ENCODE peak calls at places on chromosome 2, in five cellular contexts. X, G, U, H and B are unnamed samples.

GRCh38 chr2:108825736-108826135 is 39.2 kb downstream of the CCDC138 start:
- DNase-seq in G (peak), U (no peak), H (no peak), X (no peak), B (no peak)

GRCh38 chr2:205717999-205718398 is 35.7 kb downstream of the NRP2 start:
- DNase-seq in G (peak), U (no peak), H (no peak), X (no peak), B (no peak)

GRCh38 chr2:53235836-53236582 is 531.6 kb upstream of the CHAC2 start:
- DNase-seq in G (no peak), X (peak), H (no peak), U (no peak), B (no peak)

GRCh38 chr2:71703981-71704545 is 250.7 kb downstream of the DYSF start:
- DNase-seq in H (no peak), X (no peak), U (no peak), G (no peak), B (no peak)

GRCh38 chr2:42342061-42342794 is 18.8 kb downstream of the COX7A2L start:
- DNase-seq in H (peak), U (no peak), G (peak), X (no peak), B (peak)

GRCh38 chr2:20213651-20214565 is 11.0 kb downstream of the SDC1 start:
- DNase-seq in H (no peak), G (no peak), U (no peak), X (no peak), B (no peak)

GRCh38 chr2:13201924-13202323 is 485.2 kb downstream of the TRIB2 start:
- DNase-seq in H (no peak), G (no peak), X (no peak), U (no peak), B (no peak)

GRCh38 chr2:165778653-165779451 is 15.2 kb downstream of the GALNT3 start:
- DNase-seq in U (no peak), X (no peak), H (no peak), G (peak), B (no peak)

GRCh38 chr2:71615769-71616730 is 162.7 kb downstream of the DYSF start:
- DNase-seq in G (no peak), H (no peak), X (peak), U (peak), B (no peak)

GRCh38 chr2:186274936-186275575 is 211.0 kb upstream of the ZC3H15 start:
- DNase-seq in H (no peak), U (no peak), G (peak), X (no peak), B (no peak)

GRCh38 chr2:150572961-150573395 is 85.5 kb upstream of the RND3 start:
- DNase-seq in U (no peak), H (no peak), X (no peak), G (no peak), B (no peak)

GRCh38 chr2:158797963-158798700 is 3.0 kb downstream of the DAPL1 start:
- DNase-seq in G (no peak), U (no peak), H (no peak), X (no peak), B (no peak)

GRCh38 chr2:240889601-240890560 is 6.1 kb downstream of the MAB21L4 start:
- DNase-seq in H (no peak), U (no peak), X (peak), G (no peak), B (no peak)

GRCh38 chr2:65800998-65801397 is 368.6 kb upstream of the SPRED2 start:
- DNase-seq in G (peak), X (peak), H (no peak), U (peak), B (no peak)
- TF ChIP-seq CTCF in G (no peak), X (peak), H (no peak), U (no peak), B (peak)

DNA sequence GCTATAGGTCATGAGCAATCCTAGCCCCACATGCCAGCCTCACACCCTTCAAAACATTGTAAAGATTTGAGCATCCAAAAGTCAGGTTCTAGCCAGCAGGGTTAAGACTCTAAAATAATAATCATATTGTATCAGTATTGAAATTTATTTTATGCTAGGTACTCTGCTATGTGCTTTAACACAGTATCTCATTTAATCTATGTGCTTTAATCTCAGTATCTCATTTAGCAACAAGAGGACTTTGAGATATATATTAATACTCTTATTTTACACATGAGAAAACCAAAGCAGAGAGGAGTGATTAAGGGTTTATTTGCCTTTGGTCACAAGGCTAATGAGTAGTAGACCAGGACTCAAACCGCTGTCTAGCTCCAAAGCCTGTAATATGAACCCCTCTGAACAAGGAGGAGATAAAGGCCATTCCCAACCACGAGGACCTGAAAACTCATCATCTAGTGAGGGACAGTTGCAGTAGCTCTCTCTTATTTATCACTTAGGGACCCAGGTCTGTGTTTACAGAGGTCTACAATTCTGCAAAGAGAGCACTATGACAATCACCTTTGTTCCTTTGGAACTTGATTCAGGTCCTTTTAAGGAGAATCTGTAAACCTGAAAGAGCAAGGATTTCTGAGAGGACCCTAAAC is 116.5 kb upstream of the SERTAD2 start:
- DNase-seq in U (no peak), X (no peak), G (no peak), H (no peak), B (no peak)
- H3K4me3 ChIP-seq in U (no peak), X (no peak), G (no peak), H (no peak), B (no peak)

GRCh38 chr2:190600293-190601103 is 48.4 kb upstream of the NAB1 start:
- DNase-seq in X (no peak), U (no peak), G (no peak), H (no peak), B (no peak)
- TF ChIP-seq CTCF in X (no peak), U (no peak), G (no peak), H (no peak), B (no peak)

GRCh38 chr2:127086800-127087737 is 19.9 kb downstream of the BIN1 start:
- DNase-seq in X (no peak), G (peak), U (peak), H (peak), B (no peak)
- H3K4me3 ChIP-seq in X (no peak), G (peak), U (peak), H (peak), B (no peak)

DNA sequence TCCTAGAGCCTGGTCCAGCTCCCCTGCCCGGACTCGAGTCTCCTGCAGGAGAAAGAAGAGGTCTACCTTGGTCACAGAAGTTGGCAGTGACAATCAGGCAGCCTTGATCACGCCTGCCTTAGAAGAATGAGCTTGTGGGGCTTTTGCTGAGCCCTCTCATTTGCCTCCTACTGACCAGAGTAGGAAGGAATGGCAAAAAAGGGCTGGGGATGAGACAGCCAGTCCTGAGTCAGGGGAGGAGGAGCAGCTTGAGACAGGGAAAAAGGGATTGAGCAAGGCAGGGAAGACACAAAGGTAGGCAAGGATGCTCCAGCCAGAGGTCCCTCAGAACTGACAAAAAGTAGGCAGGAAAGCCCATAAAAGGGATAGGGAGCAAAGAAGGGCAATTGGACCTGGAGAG is 6.0 kb downstream of the WDR54 start:
- DNase-seq in G (no peak), U (no peak), H (no peak), X (no peak), B (no peak)
- TF ChIP-seq CTCF in G (no peak), U (no peak), H (no peak), X (no peak), B (no peak)

GRCh38 chr2:9203876-9204275 is 2.7 kb upstream of the ASAP2 start:
- DNase-seq in H (no peak), G (no peak), U (no peak), X (no peak), B (no peak)

GRCh38 chr2:9205963-9206948 is at the start of gene ASAP2:
- DNase-seq in H (peak), U (peak), X (peak), G (peak), B (no peak)

GRCh38 chr2:9203006-9203405 is 3.6 kb upstream of the ASAP2 start:
- DNase-seq in X (no peak), H (no peak), U (no peak), G (no peak), B (no peak)

GRCh38 chr2:9205481-9205880 is 1.1 kb upstream of the ASAP2 start:
- DNase-seq in H (no peak), G (no peak), X (no peak), U (no peak), B (no peak)

DNA sequence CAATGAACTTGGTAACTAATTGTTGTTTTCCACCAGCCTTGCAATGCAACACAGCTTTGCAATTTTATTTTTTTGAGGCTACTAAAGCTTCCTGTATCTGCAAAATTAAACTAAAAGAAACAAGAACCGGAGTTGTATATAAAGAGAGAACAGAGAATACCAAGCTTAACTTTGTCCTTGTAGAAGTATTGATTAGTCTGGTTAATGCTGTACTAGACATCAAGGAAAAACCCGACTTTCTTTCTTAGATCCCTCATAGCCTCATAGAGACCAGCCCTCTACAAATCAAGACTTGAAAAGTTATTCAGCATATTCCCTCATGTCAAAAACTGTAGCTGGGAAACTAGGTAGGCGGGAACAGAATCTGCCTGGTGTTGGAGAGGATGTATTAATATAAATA is 1.7 kb upstream of the ASAP2 start:
- DNase-seq in U (no peak), G (no peak), H (no peak), X (no peak), B (no peak)
- H3K4me3 ChIP-seq in U (no peak), G (no peak), H (no peak), X (no peak), B (no peak)

GRCh38 chr2:233807215-233807865 is 29.2 kb downstream of the MROH2A start:
- DNase-seq in U (peak), X (no peak), H (peak), G (no peak), B (no peak)
- TF ChIP-seq CTCF in U (no peak), X (no peak), H (no peak), G (no peak), B (no peak)